ENCODE peak calls at places on chromosomes 1 and 21, in eight cellular contexts. M, G, N, F, K, P, Z and I are unnamed samples. For H3K4me1 and H3K9me3, the result is how much of the 10 kb centered on the place peaks cover.

GRCh38 chr1:241336335-241336734 is 20.7 kb downstream of the RGS7 start:
- DNase-seq in M (no peak), G (no peak), N (no peak), F (no peak), K (no peak), P (no peak), Z (no peak), I (no peak)

GRCh38 chr1:1435094-1435903 is at the start of gene VWA1:
- DNase-seq in M (peak), G (peak), N (no peak), F (peak), K (peak), P (peak), Z (peak), I (peak)

GRCh38 chr1:44409019-44409602 is 4.1 kb downstream of the RNF220 start:
- DNase-seq in M (no peak), G (no peak), N (no peak), F (no peak), K (no peak), P (no peak), Z (no peak), I (no peak)

GRCh38 chr21:29351691-29352090 is 53.0 kb downstream of the BACH1 start:
- DNase-seq in M (no peak), G (no peak), N (no peak), F (no peak), K (no peak), P (no peak), Z (no peak), I (no peak)

GRCh38 chr1:220527279-220528048 is 472 bp upstream of the MARK1 start:
- DNase-seq in M (peak), G (no peak), N (peak), F (peak), K (peak), P (peak), Z (no peak), I (no peak)

GRCh38 chr1:10617318-10617717 is 142.6 kb downstream of the PEX14 start:
- DNase-seq in M (no peak), G (no peak), N (no peak), F (no peak), K (no peak), P (no peak), Z (no peak), I (no peak)

GRCh38 chr1:199550384-199551067 is 477.0 kb upstream of the NR5A2 start:
- DNase-seq in M (no peak), G (no peak), N (no peak), F (no peak), K (no peak), P (no peak), Z (no peak), I (no peak)

GRCh38 chr1:228455715-228456114 is 31.5 kb upstream of the RNF187 start:
- DNase-seq in M (no peak), G (no peak), N (no peak), F (no peak), K (no peak), P (no peak), Z (no peak), I (no peak)

GRCh38 chr21:27513016-27513415 is 546.1 kb upstream of the ADAMTS5 start:
- DNase-seq in M (no peak), G (no peak), N (no peak), F (no peak), K (no peak), P (no peak), Z (no peak), I (no peak)

GRCh38 chr21:45640001-45640887 is 3.3 kb upstream of the PCBP3 start:
- DNase-seq in M (no peak), G (no peak), N (no peak), F (no peak), K (no peak), P (no peak), Z (no peak), I (no peak)

DNA sequence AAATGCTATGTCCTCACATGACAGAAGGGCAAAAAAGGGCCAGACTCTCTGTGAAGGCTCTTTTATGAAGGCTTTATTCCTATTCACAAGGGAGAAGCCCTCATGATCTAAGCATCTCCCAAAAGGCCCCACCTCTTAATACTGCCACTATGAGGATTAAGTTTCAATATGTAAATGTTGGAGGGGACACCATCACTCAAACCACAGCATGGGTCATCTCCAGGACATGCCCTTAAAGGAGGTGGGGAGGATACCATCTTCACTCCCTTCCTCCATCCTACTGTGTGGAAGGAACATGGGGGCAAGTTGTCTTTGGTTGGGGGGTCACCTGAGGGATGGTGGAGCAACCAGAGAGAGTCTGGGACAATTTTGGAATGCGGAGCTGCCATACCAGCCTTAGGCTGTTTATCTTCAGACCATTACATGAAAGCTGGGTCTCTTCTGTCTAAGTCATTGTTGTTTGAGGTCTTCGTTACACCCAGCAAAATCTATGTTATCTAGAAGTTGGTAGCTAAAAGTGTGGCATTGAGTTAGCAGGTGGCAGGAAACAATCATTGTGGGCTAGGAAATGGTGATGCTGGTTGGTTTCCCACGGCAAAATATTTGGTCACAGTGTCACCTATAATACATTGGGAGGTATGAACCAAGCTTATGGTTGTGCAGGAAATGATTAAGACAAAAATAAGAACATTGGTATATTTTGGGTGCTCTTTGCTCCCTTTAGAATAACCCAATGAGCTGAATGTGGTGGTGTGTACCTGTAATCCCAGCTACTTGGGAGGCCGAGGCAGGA is 169.9 kb downstream of the TRIM33 start:
- DNase-seq in M (no peak), G (no peak), N (no peak), F (no peak), K (no peak), P (no peak), Z (no peak), I (no peak)
- H3K4me1 ChIP-seq in M (under half), G (under half), N (under half), F (under half), K (under half), P (under half), Z (under half), I (under half)

GRCh38 chr1:174898102-174898802 is 101.5 kb upstream of the CACYBP start:
- DNase-seq in M (no peak), G (no peak), N (no peak), F (no peak), K (no peak), P (no peak), Z (no peak), I (no peak)

DNA sequence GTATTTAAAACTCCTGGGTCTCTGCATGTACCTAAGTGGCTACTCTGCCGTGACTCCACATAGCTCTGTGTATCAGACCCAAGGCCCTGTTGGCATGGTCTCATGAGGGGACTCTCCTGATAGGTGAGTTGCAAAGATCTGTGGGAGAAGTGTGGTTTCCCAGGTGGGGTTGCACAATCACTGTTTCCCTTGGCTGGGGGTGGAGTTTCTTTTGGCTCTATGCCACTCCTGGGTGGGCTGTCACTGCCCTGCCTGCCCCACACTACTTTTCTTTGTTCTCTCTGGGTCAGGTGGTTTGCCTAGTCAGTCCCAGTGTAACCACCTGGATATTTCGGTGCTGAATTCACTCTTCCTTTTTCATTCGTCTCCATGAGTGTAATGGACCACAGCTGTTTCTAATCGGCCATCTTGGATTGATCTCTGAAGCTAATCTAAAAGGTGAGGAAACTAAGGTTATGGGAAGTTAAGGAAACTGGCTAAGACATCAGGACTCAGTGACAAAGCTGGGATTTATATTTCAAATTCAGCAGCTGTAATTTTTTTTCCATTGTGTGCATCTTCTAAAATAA is 97.1 kb upstream of the CACYBP start:
- DNase-seq in M (no peak), G (no peak), N (no peak), F (no peak), K (no peak), P (no peak), Z (no peak), I (no peak)
- H3K9me3 ChIP-seq in M (under half), G (under half), N (under half), F (under half), K (under half), P (under half), Z (under half), I (under half)

DNA sequence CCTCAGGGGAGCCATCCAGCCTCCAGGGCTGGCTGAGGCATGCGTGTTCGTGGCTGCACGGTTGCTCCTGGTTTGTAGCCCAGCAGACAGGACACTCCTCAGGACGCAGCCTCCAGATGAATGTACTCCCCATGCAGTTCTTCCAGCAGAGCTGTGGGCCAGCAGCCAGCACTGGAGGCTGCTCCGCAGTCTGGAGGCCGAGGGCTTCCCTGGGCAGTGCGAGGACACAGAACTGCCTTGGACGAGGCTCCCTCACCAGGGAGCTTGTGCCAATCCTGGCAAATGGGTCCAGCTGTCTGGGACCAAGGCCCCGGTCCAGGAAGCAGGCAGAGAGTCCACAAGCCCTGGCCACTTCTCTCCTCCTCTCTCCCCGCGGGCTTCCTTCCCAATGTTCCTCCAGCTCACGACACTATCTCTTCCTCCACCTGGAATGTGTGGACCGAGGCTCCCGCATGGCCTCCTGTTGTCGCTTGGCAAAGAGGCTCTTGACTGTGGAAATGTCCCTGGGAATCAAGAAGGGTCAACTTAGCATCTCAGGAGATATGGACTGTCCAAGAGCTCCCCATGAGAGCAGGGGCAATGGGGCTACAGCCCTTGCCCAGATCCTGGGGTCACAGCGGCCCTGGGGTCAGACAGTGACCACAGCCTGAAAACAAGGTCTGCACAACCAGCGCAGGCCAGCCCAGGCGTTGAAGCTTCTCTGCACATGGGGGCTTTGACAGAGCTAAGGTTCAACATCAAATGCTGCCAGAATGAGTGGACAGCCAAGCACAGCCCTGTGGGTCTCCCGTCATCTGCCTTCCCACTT is 5.3 kb downstream of the EDN2 start:
- DNase-seq in M (no peak), G (no peak), N (no peak), F (no peak), K (peak), P (no peak), Z (no peak), I (peak)
- H3K4me1 ChIP-seq in M (half or more), G (half or more), N (under half), F (under half), K (under half), P (under half), Z (under half), I (half or more)

GRCh38 chr1:63326473-63327380 is 4.4 kb downstream of the FOXD3 start:
- DNase-seq in M (no peak), G (no peak), N (no peak), F (peak), K (no peak), P (peak), Z (no peak), I (no peak)
- H3K9me3 ChIP-seq in M (under half), G (under half), N (under half), F (under half), K (under half), P (under half), Z (under half), I (under half)